ENCODE peak calls at places on chromosomes 12 and 14, in four cellular contexts. One of them, this sample, is unnamed.
A peak's percentile ranks its signal among the peaks of the same experiment; 100 is the strongest.

GRCh38 chr14:21852061-21852664 is 178.5 kb upstream of the OR4E1 start:
- DNase-seq in AG10803: no peak
- DNase-seq in uterus: no peak
- DNase-seq in type B pancreatic cell: no peak
- DNase-seq in this sample: peak; percentile 0

GRCh38 chr12:55729592-55730446 is 1.0 kb upstream of the CD63 start:
- DNase-seq in AG10803: peak; percentile 89
- DNase-seq in uterus: peak; percentile 93
- DNase-seq in type B pancreatic cell: no peak
- DNase-seq in this sample: peak; percentile 90

GRCh38 chr12:122850048-122850445 is 14.8 kb downstream of the HIP1R start:
- DNase-seq in AG10803: no peak
- DNase-seq in uterus: no peak
- DNase-seq in type B pancreatic cell: no peak
- DNase-seq in this sample: no peak

GRCh38 chr14:49449749-49450148 is 136.4 kb downstream of the RPS29 start:
- DNase-seq in AG10803: no peak
- DNase-seq in uterus: no peak
- DNase-seq in type B pancreatic cell: no peak
- DNase-seq in this sample: no peak

GRCh38 chr12:118035194-118036041 is 18.9 kb downstream of the RFC5 start:
- DNase-seq in AG10803: peak; percentile 38
- DNase-seq in uterus: no peak
- DNase-seq in type B pancreatic cell: no peak
- DNase-seq in this sample: no peak

GRCh38 chr12:75414671-75415070 is 23.8 kb downstream of the GLIPR1L2 start:
- DNase-seq in AG10803: peak; percentile 28
- DNase-seq in uterus: no peak
- DNase-seq in type B pancreatic cell: no peak
- DNase-seq in this sample: no peak

GRCh38 chr12:30687265-30687986 is 8.2 kb downstream of the IPO8 start:
- DNase-seq in AG10803: peak; percentile 15
- DNase-seq in uterus: no peak
- DNase-seq in type B pancreatic cell: no peak
- DNase-seq in this sample: no peak

GRCh38 chr12:38961044-38961443 is 55.7 kb upstream of the CPNE8 start:
- DNase-seq in AG10803: no peak
- DNase-seq in uterus: no peak
- DNase-seq in type B pancreatic cell: no peak
- DNase-seq in this sample: no peak

GRCh38 chr12:26122681-26123481 is 2.0 kb downstream of the BHLHE41 start:
- DNase-seq in AG10803: peak; percentile 83
- DNase-seq in uterus: peak; percentile 81
- DNase-seq in type B pancreatic cell: peak; percentile 73
- DNase-seq in this sample: peak; percentile 68

GRCh38 chr12:91778091-91778819 is 367.4 kb downstream of the BTG1 start:
- DNase-seq in AG10803: peak; percentile 18
- DNase-seq in uterus: peak; percentile 27
- DNase-seq in type B pancreatic cell: no peak
- DNase-seq in this sample: no peak

GRCh38 chr12:101485015-101485414 is 9.9 kb downstream of the SPIC start:
- DNase-seq in AG10803: peak; percentile 11
- DNase-seq in uterus: no peak
- DNase-seq in type B pancreatic cell: no peak
- DNase-seq in this sample: no peak

GRCh38 chr12:130336723-130337475 is 788 bp upstream of the PIWIL1 start:
- DNase-seq in AG10803: no peak
- DNase-seq in uterus: no peak
- DNase-seq in type B pancreatic cell: no peak
- DNase-seq in this sample: no peak

GRCh38 chr14:35117112-35117511 is 4.7 kb downstream of the PPP2R3C start:
- DNase-seq in AG10803: no peak
- DNase-seq in uterus: no peak
- DNase-seq in type B pancreatic cell: no peak
- DNase-seq in this sample: no peak

GRCh38 chr12:93183940-93184663 is 193.6 kb upstream of the NUDT4 start:
- DNase-seq in AG10803: peak; percentile 71
- DNase-seq in uterus: peak; percentile 39
- DNase-seq in type B pancreatic cell: no peak
- DNase-seq in this sample: no peak

GRCh38 chr14:88242426-88242825 is 80.6 kb downstream of the KCNK10 start:
- DNase-seq in AG10803: no peak
- DNase-seq in uterus: no peak
- DNase-seq in type B pancreatic cell: no peak
- DNase-seq in this sample: no peak

GRCh38 chr12:16603916-16604575 is 1.9 kb downstream of the LMO3 start:
- DNase-seq in AG10803: no peak
- DNase-seq in uterus: no peak
- DNase-seq in type B pancreatic cell: no peak
- DNase-seq in this sample: no peak

GRCh38 chr12:102043928-102044327 is 17.9 kb downstream of the WASHC3 start:
- DNase-seq in AG10803: no peak
- DNase-seq in uterus: no peak
- DNase-seq in type B pancreatic cell: no peak
- DNase-seq in this sample: no peak

GRCh38 chr14:79855789-79856188 is 355.5 kb downstream of the DIO2 start:
- DNase-seq in AG10803: no peak
- DNase-seq in uterus: no peak
- DNase-seq in type B pancreatic cell: no peak
- DNase-seq in this sample: no peak

GRCh38 chr12:14111230-14111865 is 129.9 kb upstream of the GRIN2B start:
- DNase-seq in AG10803: no peak
- DNase-seq in uterus: no peak
- DNase-seq in type B pancreatic cell: no peak
- DNase-seq in this sample: no peak

GRCh38 chr12:130181211-130181610 is 18.9 kb downstream of the FZD10 start:
- DNase-seq in AG10803: no peak
- DNase-seq in uterus: no peak
- DNase-seq in type B pancreatic cell: no peak
- DNase-seq in this sample: no peak

GRCh38 chr14:100393362-100393761 is 70.2 kb downstream of the SLC25A47 start:
- DNase-seq in AG10803: no peak
- DNase-seq in uterus: no peak
- DNase-seq in type B pancreatic cell: no peak
- DNase-seq in this sample: no peak

GRCh38 chr12:122935318-122935717 is 30.9 kb downstream of the ABCB9 start:
- DNase-seq in AG10803: no peak
- DNase-seq in uterus: no peak
- DNase-seq in type B pancreatic cell: no peak
- DNase-seq in this sample: no peak

GRCh38 chr12:29041621-29042020 is 107.5 kb upstream of the FAR2 start:
- DNase-seq in AG10803: peak; percentile 82
- DNase-seq in uterus: no peak
- DNase-seq in type B pancreatic cell: no peak
- DNase-seq in this sample: peak; percentile 67

GRCh38 chr12:89247962-89248361 is 104.3 kb downstream of the DUSP6 start:
- DNase-seq in AG10803: peak; percentile 75
- DNase-seq in uterus: no peak
- DNase-seq in type B pancreatic cell: no peak
- DNase-seq in this sample: no peak

GRCh38 chr14:77014004-77014604 is 14.4 kb downstream of the IRF2BPL start:
- DNase-seq in AG10803: peak; percentile 61
- DNase-seq in uterus: peak; percentile 67
- DNase-seq in type B pancreatic cell: peak; percentile 75
- DNase-seq in this sample: no peak

GRCh38 chr12:82069931-82070514 is 288.2 kb downstream of the CCDC59 start:
- DNase-seq in AG10803: no peak
- DNase-seq in uterus: no peak
- DNase-seq in type B pancreatic cell: no peak
- DNase-seq in this sample: no peak

GRCh38 chr14:61043506-61043905 is 62.5 kb downstream of the SLC38A6 start:
- DNase-seq in AG10803: no peak
- DNase-seq in uterus: no peak
- DNase-seq in type B pancreatic cell: no peak
- DNase-seq in this sample: no peak

GRCh38 chr12:93537769-93538168 is 34.7 kb upstream of the SOCS2 start:
- DNase-seq in AG10803: no peak
- DNase-seq in uterus: no peak
- DNase-seq in type B pancreatic cell: no peak
- DNase-seq in this sample: no peak

GRCh38 chr12:131097247-131098177 is 143.8 kb downstream of the ADGRD1 start:
- DNase-seq in AG10803: no peak
- DNase-seq in uterus: peak; percentile 14
- DNase-seq in type B pancreatic cell: peak; percentile 65
- DNase-seq in this sample: no peak

GRCh38 chr12:31931796-31932715 is 27.2 kb upstream of the RESF1 start:
- DNase-seq in AG10803: no peak
- DNase-seq in uterus: no peak
- DNase-seq in type B pancreatic cell: no peak
- DNase-seq in this sample: no peak

GRCh38 chr14:96905825-96906224 is 108.6 kb downstream of the VRK1 start:
- DNase-seq in AG10803: peak; percentile 37
- DNase-seq in uterus: no peak
- DNase-seq in type B pancreatic cell: no peak
- DNase-seq in this sample: no peak

GRCh38 chr14:72454388-72454787 is 439.5 kb downstream of the DPF3 start:
- DNase-seq in AG10803: no peak
- DNase-seq in uterus: no peak
- DNase-seq in type B pancreatic cell: no peak
- DNase-seq in this sample: no peak

GRCh38 chr12:110201995-110202394 is 77.8 kb downstream of the IFT81 start:
- DNase-seq in AG10803: no peak
- DNase-seq in uterus: no peak
- DNase-seq in type B pancreatic cell: no peak
- DNase-seq in this sample: no peak

GRCh38 chr12:110197003-110197402 is 72.8 kb downstream of the IFT81 start:
- DNase-seq in AG10803: no peak
- DNase-seq in uterus: no peak
- DNase-seq in type B pancreatic cell: no peak
- DNase-seq in this sample: no peak

GRCh38 chr12:110200124-110200417 is 75.9 kb downstream of the IFT81 start:
- DNase-seq in AG10803: no peak
- DNase-seq in uterus: no peak
- DNase-seq in type B pancreatic cell: no peak
- DNase-seq in this sample: no peak

GRCh38 chr12:110198386-110198785 is 74.2 kb downstream of the IFT81 start:
- DNase-seq in AG10803: no peak
- DNase-seq in uterus: no peak
- DNase-seq in type B pancreatic cell: no peak
- DNase-seq in this sample: no peak

DNA sequence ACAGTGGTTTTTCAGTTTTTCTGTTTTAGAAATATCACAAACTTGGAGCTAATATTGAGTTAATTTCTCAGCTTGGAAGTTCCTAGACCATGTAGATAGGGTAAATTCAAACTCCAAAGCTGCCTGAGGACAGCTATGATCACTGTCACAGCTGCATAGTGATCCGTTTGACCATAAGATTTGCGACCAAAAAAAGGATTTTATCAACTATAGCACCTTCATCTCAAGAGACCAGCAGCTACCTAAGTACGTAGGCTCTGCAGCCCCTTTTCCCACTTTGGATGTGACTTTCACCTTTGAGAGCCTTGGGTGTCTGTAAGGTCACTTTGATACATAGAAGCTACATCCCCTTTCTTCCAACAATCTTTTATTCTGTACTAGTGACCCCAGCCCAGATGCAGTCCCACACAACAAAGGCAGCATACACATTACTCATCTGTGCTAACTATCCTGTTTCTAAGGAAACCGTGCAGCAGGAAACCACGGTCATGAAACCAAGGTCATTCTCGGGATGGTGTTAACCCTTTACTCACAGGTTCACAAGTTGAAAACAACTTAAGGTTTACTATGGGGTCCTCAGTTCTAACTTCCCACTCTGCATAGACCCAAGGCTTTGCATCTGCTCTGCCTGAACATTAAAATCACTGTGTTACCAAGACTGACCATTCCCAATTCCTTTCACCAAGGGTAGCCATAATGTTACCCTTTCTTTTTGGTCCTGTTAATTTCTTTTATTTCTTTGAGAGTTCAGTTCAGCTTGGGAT is 75.4 kb downstream of the IFT81 start:
- DNase-seq in AG10803: peak; percentile 60
- DNase-seq in uterus: no peak
- DNase-seq in type B pancreatic cell: no peak
- DNase-seq in this sample: peak; percentile 54
- TF ChIP-seq CTCF in AG10803: no peak
- TF ChIP-seq CTCF in uterus: no peak
- TF ChIP-seq CTCF in type B pancreatic cell: no peak
- TF ChIP-seq CTCF in this sample: no peak

DNA sequence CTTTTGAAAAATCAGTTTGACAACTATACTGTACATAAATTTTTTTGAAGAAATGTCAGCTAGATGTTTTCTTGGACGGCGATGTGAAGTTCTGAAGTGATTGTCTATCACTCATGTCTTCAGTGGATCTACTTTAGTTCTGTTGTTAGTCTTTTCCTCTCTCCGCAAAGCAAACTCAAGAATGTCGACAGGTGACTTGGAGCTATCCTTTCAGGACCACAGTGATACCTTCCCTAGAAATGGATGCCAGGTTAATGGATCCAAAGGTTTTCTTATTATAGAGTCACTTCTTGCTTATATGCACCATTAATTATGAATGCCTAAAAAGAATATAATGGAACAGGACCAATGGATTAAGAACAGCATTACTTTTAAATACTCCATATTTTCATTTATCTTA is 1.2 kb downstream of the PTPRO start:
- DNase-seq in AG10803: no peak
- DNase-seq in uterus: no peak
- DNase-seq in type B pancreatic cell: no peak
- DNase-seq in this sample: no peak
- TF ChIP-seq CTCF in AG10803: no peak
- TF ChIP-seq CTCF in uterus: no peak
- TF ChIP-seq CTCF in type B pancreatic cell: no peak
- TF ChIP-seq CTCF in this sample: no peak

DNA sequence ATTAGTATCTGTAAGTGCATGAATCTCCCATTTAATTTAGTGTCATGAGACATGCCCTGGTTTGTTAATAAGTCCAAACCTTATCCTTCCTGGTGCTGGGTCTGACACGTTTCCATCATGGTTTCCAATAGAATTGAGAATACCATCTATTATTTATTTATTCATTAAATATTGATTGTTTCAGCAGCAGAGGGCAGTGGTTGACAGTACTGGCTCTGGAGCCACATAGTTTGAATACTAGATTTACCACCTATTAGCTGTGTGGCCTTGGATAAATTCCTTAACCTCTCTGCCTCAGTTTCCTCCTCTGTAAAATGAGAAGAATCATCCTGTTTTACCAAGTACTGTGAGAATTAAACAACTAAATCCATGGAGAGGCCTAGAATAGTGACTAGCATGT is 941 bp upstream of the STAB2 start:
- DNase-seq in AG10803: no peak
- DNase-seq in uterus: no peak
- DNase-seq in type B pancreatic cell: no peak
- DNase-seq in this sample: no peak
- TF ChIP-seq CTCF in AG10803: peak; percentile 15
- TF ChIP-seq CTCF in uterus: no peak
- TF ChIP-seq CTCF in type B pancreatic cell: no peak
- TF ChIP-seq CTCF in this sample: peak; percentile 50

DNA sequence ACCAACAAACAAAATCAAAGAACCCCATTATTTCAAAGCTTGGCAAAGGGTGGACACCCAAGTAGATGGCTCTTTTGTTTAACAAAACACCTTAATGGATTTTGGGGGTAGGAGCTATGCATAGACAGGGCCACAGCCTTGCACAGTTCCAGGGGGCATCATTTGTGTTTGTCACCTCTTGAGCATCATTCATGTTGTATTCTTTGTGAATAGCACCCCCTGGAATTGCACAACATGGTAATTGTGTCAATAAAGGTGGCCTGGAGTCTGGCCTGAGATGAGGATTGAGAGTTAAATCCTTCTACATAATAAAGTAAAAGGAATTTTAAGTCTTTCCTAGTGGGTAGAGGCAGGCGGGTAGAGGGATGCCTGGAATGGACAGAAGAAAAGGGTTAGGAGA is 3.3 kb upstream of the FRS2 start:
- DNase-seq in AG10803: no peak
- DNase-seq in uterus: no peak
- DNase-seq in type B pancreatic cell: no peak
- DNase-seq in this sample: no peak
- TF ChIP-seq CTCF in AG10803: no peak
- TF ChIP-seq CTCF in uterus: no peak
- TF ChIP-seq CTCF in type B pancreatic cell: no peak
- TF ChIP-seq CTCF in this sample: no peak

This sample was measured in HFFc6.